ENCODE peak calls at places on chromosomes 7 and 10, in eight cellular contexts. One of them, this sample, is unnamed.

GRCh38 chr7:85510287-85510686 is 323.4 kb upstream of the SEMA3D start:
- DNase-seq in heart right ventricle: no peak
- DNase-seq in dorsolateral prefrontal cortex: no peak
- DNase-seq in left ventricle myocardium inferior: no peak
- DNase-seq in GM23338: no peak
- DNase-seq in RWPE1: no peak
- DNase-seq in cardiac muscle cell: no peak
- DNase-seq in brain microvascular endothelial cell: no peak
- DNase-seq in this sample: no peak

GRCh38 chr10:1036341-1036791 is 10.7 kb upstream of the IDI2 start:
- DNase-seq in heart right ventricle: no peak
- DNase-seq in dorsolateral prefrontal cortex: no peak
- DNase-seq in left ventricle myocardium inferior: no peak
- DNase-seq in GM23338: no peak
- DNase-seq in RWPE1: peak
- DNase-seq in cardiac muscle cell: no peak
- DNase-seq in brain microvascular endothelial cell: peak
- DNase-seq in this sample: peak

GRCh38 chr10:68175954-68176353 is 56.0 kb downstream of the ATOH7 start:
- DNase-seq in heart right ventricle: no peak
- DNase-seq in dorsolateral prefrontal cortex: no peak
- DNase-seq in left ventricle myocardium inferior: no peak
- DNase-seq in GM23338: no peak
- DNase-seq in RWPE1: peak
- DNase-seq in cardiac muscle cell: no peak
- DNase-seq in brain microvascular endothelial cell: no peak
- DNase-seq in this sample: no peak

GRCh38 chr7:99037327-99037940 is 106.5 kb downstream of the SMURF1 start:
- DNase-seq in heart right ventricle: no peak
- DNase-seq in dorsolateral prefrontal cortex: no peak
- DNase-seq in left ventricle myocardium inferior: no peak
- DNase-seq in GM23338: no peak
- DNase-seq in RWPE1: no peak
- DNase-seq in cardiac muscle cell: no peak
- DNase-seq in brain microvascular endothelial cell: no peak
- DNase-seq in this sample: peak

GRCh38 chr7:36285276-36285675 is 104.4 kb upstream of the ANLN start:
- DNase-seq in heart right ventricle: no peak
- DNase-seq in dorsolateral prefrontal cortex: no peak
- DNase-seq in left ventricle myocardium inferior: no peak
- DNase-seq in GM23338: no peak
- DNase-seq in RWPE1: no peak
- DNase-seq in cardiac muscle cell: no peak
- DNase-seq in brain microvascular endothelial cell: no peak
- DNase-seq in this sample: no peak

GRCh38 chr10:106825996-106826395 is 338.5 kb downstream of the SORCS1 start:
- DNase-seq in heart right ventricle: no peak
- DNase-seq in dorsolateral prefrontal cortex: no peak
- DNase-seq in left ventricle myocardium inferior: no peak
- DNase-seq in GM23338: no peak
- DNase-seq in RWPE1: no peak
- DNase-seq in cardiac muscle cell: peak
- DNase-seq in brain microvascular endothelial cell: no peak
- DNase-seq in this sample: no peak

GRCh38 chr7:57868771-57869483 is 418.9 kb downstream of the ZNF716 start:
- DNase-seq in heart right ventricle: no peak
- DNase-seq in dorsolateral prefrontal cortex: no peak
- DNase-seq in left ventricle myocardium inferior: no peak
- DNase-seq in GM23338: no peak
- DNase-seq in RWPE1: peak
- DNase-seq in cardiac muscle cell: no peak
- DNase-seq in brain microvascular endothelial cell: no peak
- DNase-seq in this sample: no peak

GRCh38 chr10:75400769-75401568 is 595 bp downstream of the ZNF503 start:
- DNase-seq in heart right ventricle: peak
- DNase-seq in dorsolateral prefrontal cortex: no peak
- DNase-seq in left ventricle myocardium inferior: peak
- DNase-seq in GM23338: peak
- DNase-seq in RWPE1: peak
- DNase-seq in cardiac muscle cell: peak
- DNase-seq in brain microvascular endothelial cell: peak
- DNase-seq in this sample: peak

GRCh38 chr7:134298902-134299683 is 17.6 kb downstream of the SLC35B4 start:
- DNase-seq in heart right ventricle: peak
- DNase-seq in dorsolateral prefrontal cortex: peak
- DNase-seq in left ventricle myocardium inferior: peak
- DNase-seq in GM23338: no peak
- DNase-seq in RWPE1: no peak
- DNase-seq in cardiac muscle cell: no peak
- DNase-seq in brain microvascular endothelial cell: no peak
- DNase-seq in this sample: peak

GRCh38 chr10:58932821-58933314 is 243.6 kb upstream of the PHYHIPL start:
- DNase-seq in heart right ventricle: no peak
- DNase-seq in dorsolateral prefrontal cortex: no peak
- DNase-seq in left ventricle myocardium inferior: no peak
- DNase-seq in GM23338: no peak
- DNase-seq in RWPE1: no peak
- DNase-seq in cardiac muscle cell: no peak
- DNase-seq in brain microvascular endothelial cell: no peak
- DNase-seq in this sample: peak

GRCh38 chr10:75652136-75652535 is 220.7 kb downstream of the LRMDA start:
- DNase-seq in heart right ventricle: no peak
- DNase-seq in dorsolateral prefrontal cortex: no peak
- DNase-seq in left ventricle myocardium inferior: no peak
- DNase-seq in GM23338: no peak
- DNase-seq in RWPE1: no peak
- DNase-seq in cardiac muscle cell: no peak
- DNase-seq in brain microvascular endothelial cell: no peak
- DNase-seq in this sample: no peak

DNA sequence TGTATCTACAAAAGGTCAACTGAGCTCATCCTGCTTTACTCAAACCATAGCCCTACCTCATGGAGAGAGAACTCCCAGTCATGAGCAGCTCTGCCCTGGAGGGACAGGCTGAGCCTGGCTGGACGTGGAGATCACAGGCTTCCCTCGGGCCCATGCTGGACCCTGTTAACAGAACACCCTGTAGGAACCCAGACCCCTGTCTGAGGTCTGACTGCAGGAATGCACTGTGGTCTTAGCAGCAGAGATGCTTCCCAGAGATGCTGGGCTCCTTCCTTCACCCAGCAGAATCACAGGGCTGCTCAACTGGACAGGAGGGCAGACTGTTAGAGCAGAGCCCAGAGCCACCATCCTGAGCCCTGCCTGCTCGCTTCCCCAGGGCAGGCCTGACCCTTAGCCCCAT is 814 bp downstream of the TMEM72 start:
- DNase-seq in heart right ventricle: no peak
- DNase-seq in dorsolateral prefrontal cortex: no peak
- DNase-seq in left ventricle myocardium inferior: no peak
- DNase-seq in GM23338: no peak
- DNase-seq in RWPE1: no peak
- DNase-seq in cardiac muscle cell: no peak
- DNase-seq in brain microvascular endothelial cell: no peak
- DNase-seq in this sample: no peak
- H3K27ac ChIP-seq in heart right ventricle: no peak
- H3K27ac ChIP-seq in dorsolateral prefrontal cortex: no peak
- H3K27ac ChIP-seq in left ventricle myocardium inferior: no peak
- H3K27ac ChIP-seq in GM23338: no peak
- H3K27ac ChIP-seq in RWPE1: no peak
- H3K27ac ChIP-seq in cardiac muscle cell: no peak
- H3K27ac ChIP-seq in brain microvascular endothelial cell: no peak
- H3K27ac ChIP-seq in this sample: no peak

DNA sequence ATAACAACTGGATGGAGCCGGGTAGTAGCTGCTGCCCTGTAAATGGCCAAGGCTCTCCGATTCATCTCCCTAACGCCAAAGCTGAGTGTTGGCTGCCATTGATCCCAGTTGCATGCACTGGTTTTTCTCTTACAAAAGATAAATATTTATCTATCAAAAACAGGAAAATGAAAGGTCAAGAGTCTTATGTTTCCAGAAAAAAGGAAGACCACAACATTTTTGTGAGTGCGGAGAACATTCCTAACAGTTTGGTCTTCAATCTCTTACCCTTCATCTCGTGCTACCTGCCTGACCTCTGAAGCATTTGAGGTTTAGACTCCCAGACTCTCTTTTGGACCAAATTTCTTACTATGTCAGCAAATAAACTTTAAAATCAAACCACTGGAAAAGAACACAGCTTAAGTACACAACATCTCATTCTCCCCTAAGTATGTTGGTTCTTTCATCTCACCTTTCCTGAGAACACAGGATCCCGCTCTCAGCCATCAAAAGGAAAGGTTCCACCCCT is 61.6 kb downstream of the SORBS1 start:
- DNase-seq in heart right ventricle: no peak
- DNase-seq in dorsolateral prefrontal cortex: no peak
- DNase-seq in left ventricle myocardium inferior: no peak
- DNase-seq in GM23338: no peak
- DNase-seq in RWPE1: no peak
- DNase-seq in cardiac muscle cell: no peak
- DNase-seq in brain microvascular endothelial cell: no peak
- DNase-seq in this sample: no peak
- TF ChIP-seq CTCF in heart right ventricle: no peak
- TF ChIP-seq CTCF in dorsolateral prefrontal cortex: no peak
- TF ChIP-seq CTCF in left ventricle myocardium inferior: no peak
- TF ChIP-seq CTCF in GM23338: no peak
- TF ChIP-seq CTCF in RWPE1: no peak
- TF ChIP-seq CTCF in cardiac muscle cell: no peak
- TF ChIP-seq CTCF in brain microvascular endothelial cell: no peak
- TF ChIP-seq CTCF in this sample: no peak

GRCh38 chr7:50364645-50365044 is 60.1 kb downstream of the IKZF1 start:
- DNase-seq in heart right ventricle: no peak
- DNase-seq in dorsolateral prefrontal cortex: no peak
- DNase-seq in left ventricle myocardium inferior: no peak
- DNase-seq in GM23338: no peak
- DNase-seq in RWPE1: no peak
- DNase-seq in cardiac muscle cell: no peak
- DNase-seq in brain microvascular endothelial cell: no peak
- DNase-seq in this sample: no peak

GRCh38 chr7:50359995-50360925 is 55.7 kb downstream of the IKZF1 start:
- DNase-seq in heart right ventricle: no peak
- DNase-seq in dorsolateral prefrontal cortex: no peak
- DNase-seq in left ventricle myocardium inferior: no peak
- DNase-seq in GM23338: no peak
- DNase-seq in RWPE1: no peak
- DNase-seq in cardiac muscle cell: no peak
- DNase-seq in brain microvascular endothelial cell: no peak
- DNase-seq in this sample: no peak

GRCh38 chr7:50362142-50362541 is 57.6 kb downstream of the IKZF1 start:
- DNase-seq in heart right ventricle: no peak
- DNase-seq in dorsolateral prefrontal cortex: no peak
- DNase-seq in left ventricle myocardium inferior: no peak
- DNase-seq in GM23338: no peak
- DNase-seq in RWPE1: no peak
- DNase-seq in cardiac muscle cell: no peak
- DNase-seq in brain microvascular endothelial cell: no peak
- DNase-seq in this sample: no peak

GRCh38 chr7:50363327-50364060 is 59.0 kb downstream of the IKZF1 start:
- DNase-seq in heart right ventricle: no peak
- DNase-seq in dorsolateral prefrontal cortex: no peak
- DNase-seq in left ventricle myocardium inferior: no peak
- DNase-seq in GM23338: no peak
- DNase-seq in RWPE1: no peak
- DNase-seq in cardiac muscle cell: no peak
- DNase-seq in brain microvascular endothelial cell: no peak
- DNase-seq in this sample: no peak

GRCh38 chr7:50362712-50363282 is 58.3 kb downstream of the IKZF1 start:
- DNase-seq in heart right ventricle: no peak
- DNase-seq in dorsolateral prefrontal cortex: no peak
- DNase-seq in left ventricle myocardium inferior: no peak
- DNase-seq in GM23338: peak
- DNase-seq in RWPE1: no peak
- DNase-seq in cardiac muscle cell: no peak
- DNase-seq in brain microvascular endothelial cell: no peak
- DNase-seq in this sample: no peak
- H3K27ac ChIP-seq in heart right ventricle: no peak
- H3K27ac ChIP-seq in dorsolateral prefrontal cortex: no peak
- H3K27ac ChIP-seq in left ventricle myocardium inferior: no peak
- H3K27ac ChIP-seq in GM23338: no peak
- H3K27ac ChIP-seq in RWPE1: no peak
- H3K27ac ChIP-seq in cardiac muscle cell: no peak
- H3K27ac ChIP-seq in brain microvascular endothelial cell: no peak
- H3K27ac ChIP-seq in this sample: no peak

GRCh38 chr7:105389889-105390288 is 1.2 kb upstream of the SRPK2 start:
- DNase-seq in heart right ventricle: no peak
- DNase-seq in dorsolateral prefrontal cortex: no peak
- DNase-seq in left ventricle myocardium inferior: no peak
- DNase-seq in GM23338: no peak
- DNase-seq in RWPE1: no peak
- DNase-seq in cardiac muscle cell: no peak
- DNase-seq in brain microvascular endothelial cell: no peak
- DNase-seq in this sample: no peak

GRCh38 chr7:105388373-105389089 is at the start of gene SRPK2:
- DNase-seq in heart right ventricle: peak
- DNase-seq in dorsolateral prefrontal cortex: peak
- DNase-seq in left ventricle myocardium inferior: peak
- DNase-seq in GM23338: peak
- DNase-seq in RWPE1: peak
- DNase-seq in cardiac muscle cell: peak
- DNase-seq in brain microvascular endothelial cell: peak
- DNase-seq in this sample: peak

GRCh38 chr7:105391429-105391828 is 2.7 kb upstream of the SRPK2 start:
- DNase-seq in heart right ventricle: no peak
- DNase-seq in dorsolateral prefrontal cortex: no peak
- DNase-seq in left ventricle myocardium inferior: no peak
- DNase-seq in GM23338: no peak
- DNase-seq in RWPE1: no peak
- DNase-seq in cardiac muscle cell: no peak
- DNase-seq in brain microvascular endothelial cell: no peak
- DNase-seq in this sample: no peak

GRCh38 chr7:105389090-105389650 is 449 bp upstream of the SRPK2 start:
- DNase-seq in heart right ventricle: no peak
- DNase-seq in dorsolateral prefrontal cortex: peak
- DNase-seq in left ventricle myocardium inferior: peak
- DNase-seq in GM23338: peak
- DNase-seq in RWPE1: peak
- DNase-seq in cardiac muscle cell: peak
- DNase-seq in brain microvascular endothelial cell: peak
- DNase-seq in this sample: peak

DNA sequence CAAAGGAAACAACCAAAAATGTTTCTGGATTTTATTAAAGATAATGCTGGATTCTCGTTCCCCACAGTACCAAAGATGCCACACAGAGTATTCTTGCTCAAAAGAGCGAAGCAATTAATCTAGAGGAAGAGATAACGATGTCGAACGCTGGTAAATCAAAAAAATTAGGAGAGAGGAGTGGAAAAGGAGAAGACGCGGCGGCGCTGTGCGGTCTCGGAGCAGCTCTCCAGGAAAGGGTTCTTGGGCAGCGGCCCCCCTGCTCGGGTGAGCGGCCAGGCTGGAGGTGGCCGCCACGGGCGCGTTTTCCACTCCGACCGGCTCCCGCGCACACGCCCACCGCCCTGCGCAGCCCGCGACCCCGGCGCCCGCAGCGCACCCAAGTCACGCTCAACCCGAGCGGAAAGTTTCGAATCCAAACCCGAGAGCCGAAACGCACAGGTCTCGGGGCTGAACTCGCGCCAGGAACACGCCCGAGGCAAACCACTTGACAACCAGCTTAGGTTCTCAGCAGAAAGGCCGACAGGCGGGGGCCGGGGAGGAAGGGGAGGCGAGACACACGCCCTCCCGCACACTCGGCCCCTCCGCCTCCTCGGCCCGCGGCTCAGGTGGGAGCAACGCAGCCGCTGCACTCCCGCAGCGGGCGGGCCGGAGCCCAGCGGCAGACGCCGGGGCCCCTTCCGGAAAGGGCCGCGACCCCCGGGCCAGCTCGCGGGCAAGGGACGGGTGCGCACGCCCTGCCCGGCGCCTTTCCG is 924 bp downstream of the SRPK2 start:
- DNase-seq in heart right ventricle: peak
- DNase-seq in dorsolateral prefrontal cortex: peak
- DNase-seq in left ventricle myocardium inferior: peak
- DNase-seq in GM23338: peak
- DNase-seq in RWPE1: peak
- DNase-seq in cardiac muscle cell: peak
- DNase-seq in brain microvascular endothelial cell: peak
- DNase-seq in this sample: peak
- TF ChIP-seq CTCF in heart right ventricle: peak
- TF ChIP-seq CTCF in dorsolateral prefrontal cortex: peak
- TF ChIP-seq CTCF in left ventricle myocardium inferior: no peak
- TF ChIP-seq CTCF in GM23338: no peak
- TF ChIP-seq CTCF in RWPE1: no peak
- TF ChIP-seq CTCF in cardiac muscle cell: no peak
- TF ChIP-seq CTCF in brain microvascular endothelial cell: no peak
- TF ChIP-seq CTCF in this sample: no peak

This sample was measured in fibroblast of lung.